ENCODE peak calls at places on chromosome 2, in four cellular contexts. M is stimulated activated CD8-positive, alpha-beta memory T cell treated with anti-CD3 and anti-CD28 coated beads, Interleukin-4, amount 100 ng/mL, for 24 hours; Z is thoracic aorta; Y is ovary. P is an unnamed sample.
A peak's percentile ranks its signal among the peaks of the same experiment; 100 is the strongest.

GRCh38 chr2:132374961-132375360 is 41.6 kb upstream of the GPR39 start:
- DNase-seq in Z (no peak), Y (no peak), M (no peak), P (no peak)

GRCh38 chr2:230968921-230969672 is 26.8 kb upstream of the SPATA3 start:
- DNase-seq in Y (no peak), Z (no peak), M (no peak), P (no peak)

GRCh38 chr2:64599469-64599868 is 54.2 kb downstream of the SERTAD2 start:
- DNase-seq in Z (no peak), Y (no peak), M (no peak), P (no peak)

GRCh38 chr2:4214444-4215295 is 511.3 kb downstream of the DCDC2C start:
- DNase-seq in Z (no peak), Y (no peak), M (no peak), P (no peak)

GRCh38 chr2:54722641-54723299 is 692 bp upstream of the EML6 start:
- DNase-seq in Z (no peak), Y (no peak), M (no peak), P (no peak)

GRCh38 chr2:240250985-240251847 is 110.8 kb upstream of the OTOS start:
- DNase-seq in Z (peak; percentile 95), M (no peak), Y (peak; percentile 94), P (peak; percentile 97)

GRCh38 chr2:11822746-11823411 is 76.4 kb downstream of the LPIN1 start:
- DNase-seq in Z (no peak), M (no peak), Y (peak; percentile 48), P (peak; percentile 87)

GRCh38 chr2:190879474-190880373 is 897 bp upstream of the GLS start:
- DNase-seq in Z (peak; percentile 6), Y (peak; percentile 32), M (peak; percentile 25), P (no peak)

GRCh38 chr2:54676656-54677055 is 46.8 kb upstream of the EML6 start:
- DNase-seq in Z (no peak), Y (no peak), M (no peak), P (no peak)

GRCh38 chr2:224284134-224284946 is 117.6 kb downstream of the FAM124B start:
- DNase-seq in Z (no peak), Y (no peak), M (no peak), P (no peak)

GRCh38 chr2:10584843-10585475 is 104.8 kb downstream of the NOL10 start:
- DNase-seq in Y (no peak), M (no peak), Z (no peak), P (no peak)

GRCh38 chr2:206250041-206250897 is 24.2 kb upstream of the ZDBF2 start:
- DNase-seq in Y (no peak), Z (no peak), M (no peak), P (no peak)

GRCh38 chr2:54579682-54580349 is 123.7 kb downstream of the SPTBN1 start:
- DNase-seq in Z (no peak), Y (no peak), M (no peak), P (no peak)

GRCh38 chr2:27828305-27828704 is 56.8 kb downstream of the MRPL33 start:
- DNase-seq in M (no peak), Z (no peak), Y (no peak), P (no peak)

GRCh38 chr2:18501156-18501555 is 59.3 kb downstream of the RDH14 start:
- DNase-seq in Y (no peak), M (no peak), Z (no peak), P (no peak)

GRCh38 chr2:27264753-27265535 is 2.1 kb upstream of the SLC30A3 start:
- DNase-seq in Y (peak; percentile 43), Z (no peak), M (peak; percentile 44), P (no peak)

GRCh38 chr2:57881998-57882884 is 164.4 kb upstream of the VRK2 start:
- DNase-seq in Y (no peak), M (no peak), Z (no peak), P (no peak)